ENCODE peak calls at places on chromosomes 1 and 21, in ten cellular contexts. G is activated T-cell treated with anti-CD3 and anti-CD28 coated beads, Interleukin-2, amount 50 U/mL, for 72 hours; U is stimulated activated CD8-positive, alpha-beta memory T cell treated with anti-CD3 and anti-CD28 coated beads, Interleukin-4, amount 100 ng/mL, for 24 hours; O is WERI-Rb-1; Z is Caki2; A is effector memory CD4-positive, alpha-beta T cell; D is AG09309; P is astrocyte of the spinal cord; R is colonic mucosa; W is DMS 273 treated with DMSO at 0.1 percent for 48 hours. L is an unnamed sample.

GRCh38 chr1:21219674-21220073 is 43.0 kb upstream of the EIF4G3 start:
- DNase-seq in P (no peak), U (no peak), W (no peak), D (no peak), A (no peak), R (no peak), Z (no peak), O (no peak), G (no peak), L (no peak)

GRCh38 chr1:167631987-167632680 is 2.1 kb downstream of the RCSD1 start:
- DNase-seq in P (no peak), W (no peak), O (no peak), Z (no peak), U (no peak), R (no peak), D (no peak), G (peak), A (no peak), L (no peak)

GRCh38 chr1:187027259-187027658 is 198.5 kb downstream of the PLA2G4A start:
- DNase-seq in D (no peak), P (no peak), Z (no peak), O (no peak), G (no peak), A (no peak), R (no peak), U (no peak), W (no peak), L (no peak)

GRCh38 chr1:38092256-38092655 is 45.7 kb upstream of the POU3F1 start:
- DNase-seq in A (no peak), G (no peak), Z (no peak), R (no peak), P (no peak), W (no peak), U (no peak), D (no peak), O (no peak), L (no peak)

GRCh38 chr21:26167593-26167992 is 3.0 kb downstream of the APP start:
- DNase-seq in Z (peak), U (no peak), G (no peak), D (no peak), W (no peak), O (no peak), R (no peak), P (no peak), A (no peak), L (no peak)

GRCh38 chr1:37123266-37123665 is 89.0 kb upstream of the GRIK3 start:
- DNase-seq in O (peak), W (no peak), D (no peak), R (no peak), U (no peak), G (no peak), A (no peak), Z (peak), P (no peak), L (no peak)

GRCh38 chr21:33688343-33688742 is 46.0 kb downstream of the ITSN1 start:
- DNase-seq in A (no peak), G (no peak), D (no peak), P (no peak), R (no peak), U (no peak), O (no peak), W (no peak), Z (no peak), L (no peak)

GRCh38 chr21:45103966-45104520 is 29.7 kb downstream of the ADARB1 start:
- DNase-seq in U (no peak), G (no peak), D (no peak), W (no peak), Z (no peak), P (no peak), R (no peak), A (no peak), O (no peak), L (no peak)

GRCh38 chr1:15848143-15848928 is 829 bp downstream of the SPEN start:
- DNase-seq in R (peak), O (no peak), A (no peak), Z (no peak), D (no peak), G (peak), P (peak), W (no peak), U (peak), L (peak)

GRCh38 chr21:27498025-27498424 is 531.1 kb upstream of the ADAMTS5 start:
- DNase-seq in O (no peak), U (no peak), G (no peak), P (no peak), D (no peak), Z (no peak), A (no peak), W (no peak), R (no peak), L (no peak)

GRCh38 chr1:12658531-12659453 is 14.9 kb downstream of the AADACL4 start:
- DNase-seq in D (peak), U (peak), O (peak), A (peak), P (peak), W (peak), G (peak), R (peak), Z (peak), L (peak)

GRCh38 chr1:72435025-72435424 is 152.7 kb upstream of the NEGR1 start:
- DNase-seq in O (no peak), W (peak), R (no peak), D (no peak), A (no peak), G (no peak), P (peak), Z (peak), U (no peak), L (no peak)

GRCh38 chr21:35909456-35910178 is 150.7 kb downstream of the SETD4 start:
- DNase-seq in Z (no peak), A (no peak), O (no peak), D (no peak), R (no peak), P (peak), G (no peak), U (no peak), W (no peak), L (no peak)

GRCh38 chr1:52139817-52140540 is 1.9 kb upstream of the ZFYVE9 start:
- DNase-seq in P (peak), G (peak), O (no peak), W (no peak), R (no peak), Z (peak), U (no peak), A (no peak), D (peak), L (no peak)

GRCh38 chr1:200154069-200154767 is 126.7 kb downstream of the NR5A2 start:
- DNase-seq in W (peak), A (peak), D (no peak), R (no peak), Z (no peak), P (no peak), G (peak), O (no peak), U (peak), L (no peak)

GRCh38 chr1:116654351-116654750 is 13.2 kb downstream of the IGSF3 start:
- DNase-seq in W (no peak), R (no peak), U (no peak), A (no peak), Z (no peak), G (no peak), P (no peak), O (no peak), D (no peak), L (no peak)

GRCh38 chr1:53398585-53399365 is 60.4 kb upstream of the DMRTB1 start:
- DNase-seq in A (no peak), P (no peak), W (no peak), D (no peak), O (no peak), Z (no peak), R (no peak), U (no peak), G (no peak), L (no peak)

GRCh38 chr21:46118871-46119564 is 21.1 kb downstream of the COL6A2 start:
- DNase-seq in P (no peak), R (no peak), O (peak), Z (no peak), U (no peak), D (no peak), W (no peak), A (no peak), G (no peak), L (peak)

GRCh38 chr1:2091611-2092604 is 41.7 kb downstream of the PRKCZ start:
- DNase-seq in W (no peak), O (peak), U (peak), D (no peak), R (peak), P (peak), G (peak), A (peak), Z (no peak), L (no peak)

GRCh38 chr1:116556289-116557006 is 14.4 kb downstream of the CD58 start:
- DNase-seq in R (peak), W (no peak), G (peak), U (peak), A (peak), P (peak), Z (peak), D (peak), O (no peak), L (peak)

GRCh38 chr21:36691539-36692124 is 7.3 kb upstream of the SIM2 start:
- DNase-seq in U (no peak), A (no peak), W (no peak), D (no peak), G (peak), O (no peak), Z (no peak), P (no peak), R (no peak), L (no peak)

GRCh38 chr1:240667351-240667750 is 55.4 kb upstream of the GREM2 start:
- DNase-seq in O (no peak), P (no peak), G (no peak), Z (no peak), D (no peak), A (no peak), U (no peak), W (no peak), R (no peak), L (no peak)

GRCh38 chr1:164754088-164754600 is 195.2 kb downstream of the PBX1 start:
- DNase-seq in A (no peak), P (peak), R (no peak), G (no peak), U (no peak), D (no peak), W (no peak), Z (no peak), O (no peak), L (no peak)

GRCh38 chr21:43330306-43330881 is 96.5 kb downstream of the SIK1 start:
- DNase-seq in R (no peak), A (no peak), P (no peak), W (no peak), Z (no peak), D (no peak), U (no peak), G (no peak), O (no peak), L (no peak)

GRCh38 chr1:224169876-224170275 is 13.2 kb upstream of the DEGS1 start:
- DNase-seq in W (no peak), U (no peak), D (no peak), Z (no peak), A (no peak), R (no peak), O (no peak), P (no peak), G (no peak), L (no peak)

GRCh38 chr1:43527111-43527878 is 3.4 kb upstream of the PTPRF start:
- DNase-seq in D (no peak), O (no peak), G (no peak), P (no peak), U (no peak), W (no peak), R (no peak), Z (no peak), A (no peak), L (no peak)

GRCh38 chr21:35965699-35966098 is 94.6 kb downstream of the SETD4 start:
- DNase-seq in D (no peak), U (no peak), R (no peak), O (no peak), P (no peak), G (no peak), W (no peak), A (no peak), Z (no peak), L (no peak)